ENCODE peak calls at places on chromosome 20, in eight cellular contexts. B is HCT116, I is heart left ventricle, Y is ovary, D is brain microvascular endothelial cell, E is fibroblast of lung, J is uterus, Q is PC-3. V is an unnamed sample.

GRCh38 chr20:38889792-38890496 is 36.3 kb upstream of the FAM83D start:
- DNase-seq in J (no peak), Q (no peak), D (no peak), I (no peak), E (no peak), B (no peak), Y (no peak), V (no peak)

GRCh38 chr20:48040491-48040890 is 255.2 kb upstream of the SULF2 start:
- DNase-seq in I (no peak), B (no peak), Y (no peak), D (no peak), E (no peak), Q (no peak), J (no peak), V (no peak)

GRCh38 chr20:41264819-41265218 is 52.7 kb downstream of the ZHX3 start:
- DNase-seq in I (no peak), D (no peak), J (no peak), Q (no peak), Y (no peak), E (no peak), B (no peak), V (no peak)

GRCh38 chr20:20406306-20406705 is 38.4 kb downstream of the INSM1 start:
- DNase-seq in Y (no peak), J (no peak), D (no peak), E (no peak), I (no peak), Q (no peak), B (no peak), V (no peak)

GRCh38 chr20:54086444-54087134 is 16.2 kb upstream of the BCAS1 start:
- DNase-seq in J (no peak), E (peak; percentile 48), I (no peak), D (peak; percentile 8), Q (no peak), Y (no peak), B (no peak), V (no peak)

GRCh38 chr20:53302695-53303094 is 290.9 kb downstream of the ZNF217 start:
- DNase-seq in E (no peak), B (no peak), I (no peak), D (no peak), J (no peak), Y (no peak), Q (no peak), V (no peak)

GRCh38 chr20:40698281-40698680 is 9.2 kb upstream of the MAFB start:
- DNase-seq in B (no peak), I (no peak), Q (no peak), E (no peak), Y (no peak), J (no peak), D (no peak), V (no peak)

GRCh38 chr20:846894-847278 is 13.4 kb downstream of the FAM110A start:
- DNase-seq in E (no peak), I (no peak), J (no peak), D (no peak), Y (no peak), B (no peak), Q (no peak), V (no peak)

GRCh38 chr20:11445891-11446290 is 471.8 kb upstream of the BTBD3 start:
- DNase-seq in E (no peak), Y (no peak), J (no peak), B (no peak), I (no peak), Q (no peak), D (no peak), V (no peak)

GRCh38 chr20:2350606-2351005 is 30.1 kb upstream of the TGM6 start:
- DNase-seq in Y (no peak), E (no peak), J (no peak), Q (no peak), D (no peak), I (no peak), B (no peak), V (no peak)

GRCh38 chr20:2244993-2245392 is 50.8 kb upstream of the TGM3 start:
- DNase-seq in Y (no peak), B (no peak), D (no peak), Q (no peak), I (no peak), E (no peak), J (no peak), V (peak; percentile 12)

GRCh38 chr20:44442298-44443070 is 33.2 kb upstream of the TTPAL start:
- DNase-seq in D (no peak), Q (no peak), J (no peak), E (no peak), B (no peak), Y (peak; percentile 56), I (no peak), V (peak; percentile 65)

GRCh38 chr20:51562334-51563140 is 20.0 kb upstream of the NFATC2 start:
- DNase-seq in Q (peak; percentile 93), Y (peak; percentile 95), D (peak; percentile 93), J (peak; percentile 94), B (peak; percentile 26), E (peak; percentile 96), I (peak; percentile 83), V (peak; percentile 83)

GRCh38 chr20:52783769-52784168 is 188.4 kb upstream of the TSHZ2 start:
- DNase-seq in E (peak; percentile 7), Y (no peak), J (no peak), B (no peak), Q (no peak), I (no peak), D (no peak), V (no peak)

GRCh38 chr20:40913224-40913821 is 115.3 kb upstream of the TOP1 start:
- DNase-seq in Q (no peak), D (no peak), E (no peak), Y (no peak), B (no peak), I (no peak), J (no peak), V (no peak)

GRCh38 chr20:53922901-53923314 is 147.5 kb downstream of the BCAS1 start:
- DNase-seq in I (no peak), Y (no peak), B (no peak), J (no peak), Q (no peak), D (no peak), E (no peak), V (peak; percentile 7)

GRCh38 chr20:8454137-8454712 is 322.2 kb downstream of the PLCB1 start:
- DNase-seq in J (no peak), Y (no peak), I (no peak), B (peak; percentile 41), Q (peak; percentile 81), E (peak; percentile 88), D (peak; percentile 97), V (peak; percentile 33)

GRCh38 chr20:10171864-10172751 is 46.5 kb upstream of the SNAP25 start:
- DNase-seq in Y (peak; percentile 33), J (no peak), D (peak; percentile 4), Q (peak; percentile 60), I (peak; percentile 22), B (no peak), E (peak; percentile 58), V (peak; percentile 10)

DNA sequence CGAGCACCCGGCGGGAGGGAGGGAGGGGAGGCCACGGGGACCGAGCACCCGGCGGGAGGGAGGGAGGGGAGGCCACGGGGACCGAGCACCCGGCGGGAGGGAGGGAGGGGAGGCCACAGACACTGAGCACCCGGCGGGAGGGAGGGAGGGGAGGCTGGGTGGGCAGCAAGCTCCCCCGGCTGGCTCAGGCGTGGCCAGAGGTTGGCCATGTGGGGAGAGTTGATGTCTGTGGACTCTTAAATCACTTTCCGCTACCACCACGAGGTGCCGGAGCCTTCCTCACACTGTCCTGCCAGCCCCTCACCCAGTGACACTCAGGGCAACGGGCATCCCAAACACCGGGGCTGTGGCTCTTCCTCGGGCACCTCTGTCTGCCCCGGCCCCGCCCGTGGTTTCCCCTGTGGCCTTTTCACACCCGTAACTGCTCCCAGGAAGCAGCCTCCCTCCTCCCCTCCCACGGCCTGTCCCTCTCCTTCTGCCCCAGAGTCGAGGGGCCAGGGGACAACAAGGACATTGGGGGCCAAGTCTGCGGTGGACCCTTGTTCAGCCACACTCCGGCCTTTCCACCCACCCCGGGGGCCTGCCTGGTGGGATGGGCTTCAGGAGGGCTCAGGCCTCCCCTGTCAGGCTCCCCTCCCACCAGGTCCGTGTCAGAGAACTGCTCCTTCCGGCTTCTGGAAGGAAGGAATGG is 54.4 kb upstream of the CHRNA4 start:
- DNase-seq in Y (no peak), I (no peak), Q (no peak), E (no peak), D (no peak), J (no peak), B (no peak), V (no peak)
- H3K27me3 ChIP-seq in Y (no peaks in the 10 kb centered on the region), I (peaks cover 8% of the 10 kb centered on the region), Q (peaks cover 63% of the 10 kb centered on the region), E (no peaks in the 10 kb centered on the region), D (peaks cover 22% of the 10 kb centered on the region), J (no peaks in the 10 kb centered on the region), B (no peaks in the 10 kb centered on the region), V (peaks cover 21% of the 10 kb centered on the region)

DNA sequence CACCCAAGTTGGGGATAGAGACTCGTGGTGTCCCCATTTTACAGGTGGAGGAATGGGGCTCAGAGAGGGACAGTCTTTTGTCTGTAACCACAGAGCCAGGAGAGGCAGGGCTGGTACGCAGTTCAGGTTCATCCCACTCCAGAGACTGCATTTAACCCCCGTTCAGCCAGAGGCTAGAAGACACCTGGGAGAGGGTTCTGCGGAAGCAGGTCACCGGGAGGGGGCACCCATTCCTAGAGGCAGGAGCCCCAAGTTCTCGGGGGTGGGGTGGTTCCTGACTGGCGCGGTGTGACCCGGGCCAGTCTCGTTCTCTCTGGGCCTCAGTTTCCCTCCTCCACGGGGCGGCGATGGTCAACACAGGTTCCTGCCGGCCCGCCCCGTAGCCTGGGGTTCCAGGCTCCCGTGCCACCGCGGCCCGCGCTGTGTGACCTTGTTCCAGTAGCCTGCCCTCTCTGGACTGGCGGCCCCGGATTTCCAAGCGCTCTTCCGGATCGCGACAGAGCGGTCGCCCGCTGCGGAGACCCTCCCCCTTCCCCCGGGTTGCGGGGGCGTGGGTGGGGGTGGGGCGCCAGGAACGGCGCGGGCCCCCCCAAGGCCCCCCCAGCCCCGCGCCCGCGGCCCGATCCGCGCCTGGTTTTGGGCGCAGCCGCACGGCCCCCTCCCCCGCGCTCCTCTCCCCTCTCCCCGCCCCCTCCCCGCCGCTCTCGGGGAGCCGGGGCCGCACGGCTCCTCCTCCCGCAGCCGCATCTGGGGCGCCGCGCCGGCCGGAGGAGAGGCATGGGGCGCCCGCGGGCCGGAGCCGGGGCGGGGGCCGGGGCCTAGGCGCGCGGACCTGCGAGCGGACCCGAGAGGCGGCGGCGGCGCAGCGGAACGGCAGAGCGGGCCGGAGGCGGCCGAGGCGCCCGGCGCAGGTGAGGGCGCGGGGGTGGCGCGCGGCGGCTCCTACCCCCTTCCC is at the start of gene DLGAP4:
- DNase-seq in D (no peak), B (no peak), Q (no peak), J (no peak), Y (no peak), E (no peak), I (no peak), V (no peak)
- H3K4me3 ChIP-seq in D (no peak within 1 kb of the TSS), B (no peak within 1 kb of the TSS), Q (no peak within 1 kb of the TSS), J (peak within 1 kb of the TSS; percentile 5), Y (peak within 1 kb of the TSS; percentile 3), E (no peak within 1 kb of the TSS), I (peak within 1 kb of the TSS; percentile 19), V (no peak within 1 kb of the TSS)

GRCh38 chr20:62652051-62652893 is 10.0 kb downstream of the SLCO4A1 start:
- DNase-seq in Y (peak; percentile 95), Q (peak; percentile 84), E (peak; percentile 100), I (peak; percentile 96), B (peak; percentile 33), D (peak; percentile 90), J (peak; percentile 96), V (peak; percentile 96)
- TF ChIP-seq CTCF in Y (no peak), Q (no peak), E (peak; percentile 12), I (no peak), B (no peak), D (no peak), J (no peak), V (no peak)

DNA sequence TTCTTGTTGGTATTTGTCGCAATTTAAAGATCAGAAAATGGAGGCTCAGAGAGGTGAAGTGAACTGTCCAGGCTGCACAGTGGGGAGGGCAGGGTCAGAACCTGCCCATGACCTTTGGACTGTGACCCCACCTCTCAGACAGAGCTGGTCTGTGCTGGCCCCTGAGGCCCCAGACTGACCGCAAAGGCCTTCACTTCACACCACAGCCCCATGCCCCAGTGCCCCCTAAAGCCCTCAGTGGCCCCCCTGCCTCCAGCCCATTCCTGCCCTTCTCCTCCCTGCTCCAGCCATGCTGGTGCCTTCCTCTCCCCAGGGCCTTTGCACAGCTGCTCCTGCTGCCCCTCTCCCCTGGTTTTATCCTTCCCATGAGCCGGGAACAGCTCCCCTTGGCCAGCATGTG is 9.4 kb upstream of the RBBP8NL start:
- DNase-seq in B (no peak), E (no peak), D (no peak), J (no peak), I (no peak), Y (no peak), Q (no peak), V (no peak)
- H3K27me3 ChIP-seq in B (no peaks in the 10 kb centered on the region), E (peaks cover 33% of the 10 kb centered on the region), D (peaks cover 1% of the 10 kb centered on the region), J (no peaks in the 10 kb centered on the region), I (peaks cover 4% of the 10 kb centered on the region), Y (no peaks in the 10 kb centered on the region), Q (peaks cover 12% of the 10 kb centered on the region), V (no peaks in the 10 kb centered on the region)